ENCODE peak calls at places on chromosome 2, in six cellular contexts. L, F, Z, Y, I and E are unnamed samples.
A peak's percentile ranks its signal among the peaks of the same experiment; 100 is the strongest.

GRCh38 chr2:194424683-194425209 is 1232.3 kb upstream of the SLC39A10 start:
- DNase-seq in F (no peak), I (no peak), L (no peak), Y (no peak), Z (no peak), E (no peak)

GRCh38 chr2:42095923-42096408 is 48.1 kb downstream of the PKDCC start:
- DNase-seq in Y (peak; percentile 86), I (peak; percentile 80), F (peak; percentile 84), L (peak; percentile 77), Z (peak; percentile 87), E (peak; percentile 81)

GRCh38 chr2:211867845-211868361 is 670.7 kb downstream of the ERBB4 start:
- DNase-seq in L (no peak), I (no peak), Z (no peak), F (peak; percentile 2), Y (peak; percentile 54), E (peak; percentile 34)

GRCh38 chr2:241199286-241199685 is 10.8 kb downstream of the ANO7 start:
- DNase-seq in Y (no peak), Z (no peak), F (no peak), L (no peak), I (no peak), E (no peak)

GRCh38 chr2:10007921-10008808 is 35.2 kb upstream of the KLF11 start:
- DNase-seq in F (peak; percentile 23), Z (no peak), Y (no peak), I (no peak), L (no peak), E (no peak)

GRCh38 chr2:144370937-144371584 is 148.9 kb downstream of the ZEB2 start:
- DNase-seq in L (no peak), Y (no peak), I (no peak), Z (no peak), F (no peak), E (peak; percentile 46)

GRCh38 chr2:27369471-27370025 is 590 bp downstream of the EIF2B4 start:
- DNase-seq in Y (peak; percentile 54), L (peak; percentile 84), I (no peak), F (peak; percentile 81), Z (no peak), E (no peak)

GRCh38 chr2:199488772-199489400 is 31.1 kb upstream of the SATB2 start:
- DNase-seq in L (peak; percentile 92), I (peak; percentile 75), Z (peak; percentile 73), Y (peak; percentile 78), F (peak; percentile 70), E (peak; percentile 46)

GRCh38 chr2:236164201-236164982 is 3.8 kb downstream of the GBX2 start:
- DNase-seq in F (peak; percentile 51), I (no peak), L (peak; percentile 75), Z (no peak), Y (no peak), E (no peak)

GRCh38 chr2:66509326-66509811 is 74.4 kb downstream of the MEIS1 start:
- DNase-seq in Z (no peak), F (peak; percentile 40), Y (peak; percentile 66), I (no peak), L (peak; percentile 38), E (no peak)

GRCh38 chr2:8827729-8828128 is 9.7 kb downstream of the KIDINS220 start:
- DNase-seq in Z (no peak), F (no peak), L (peak; percentile 12), Y (no peak), I (no peak), E (no peak)

GRCh38 chr2:174446531-174446930 is 40.3 kb downstream of the GPR155 start:
- DNase-seq in Z (no peak), L (no peak), I (no peak), Y (no peak), F (no peak), E (no peak)

GRCh38 chr2:118670868-118671267 is 176.6 kb downstream of the EN1 start:
- DNase-seq in I (no peak), F (peak; percentile 73), L (no peak), Y (no peak), Z (peak; percentile 24), E (no peak)

GRCh38 chr2:53969285-53970094 is 1.3 kb downstream of the PSME4 start:
- DNase-seq in L (no peak), Y (peak; percentile 92), I (peak; percentile 41), F (peak; percentile 86), Z (peak; percentile 58), E (peak; percentile 40)

GRCh38 chr2:44620189-44620990 is 258.6 kb downstream of the CAMKMT start:
- DNase-seq in F (peak; percentile 20), Y (peak; percentile 28), I (no peak), Z (no peak), L (no peak), E (no peak)

GRCh38 chr2:111919362-111919761 is 21.0 kb downstream of the MERTK start:
- DNase-seq in F (peak; percentile 21), L (peak; percentile 68), Z (no peak), I (no peak), Y (no peak), E (no peak)

GRCh38 chr2:165425556-165425955 is 43.9 kb upstream of the CSRNP3 start:
- DNase-seq in L (no peak), Y (peak; percentile 59), F (no peak), Z (no peak), I (no peak), E (no peak)

GRCh38 chr2:144431384-144431783 is 88.5 kb downstream of the ZEB2 start:
- DNase-seq in I (peak; percentile 45), Z (no peak), Y (no peak), F (no peak), L (peak; percentile 60), E (peak; percentile 64)

GRCh38 chr2:20491739-20492531 is 45.1 kb downstream of the RHOB start:
- DNase-seq in I (no peak), F (no peak), L (no peak), Y (no peak), Z (peak; percentile 66), E (no peak)

GRCh38 chr2:33911327-33911726 is 312.2 kb upstream of the FAM98A start:
- DNase-seq in Z (no peak), F (no peak), Y (no peak), I (no peak), L (no peak), E (peak; percentile 67)

GRCh38 chr2:218125626-218126080 is at the start of gene CXCR2:
- DNase-seq in I (no peak), Z (no peak), F (no peak), Y (no peak), L (peak; percentile 47), E (no peak)

GRCh38 chr2:134314656-134315377 is 60.9 kb downstream of the MGAT5 start:
- DNase-seq in F (no peak), L (no peak), I (no peak), Y (no peak), Z (no peak), E (no peak)

GRCh38 chr2:146874260-146874658 is 970.6 kb upstream of the ACVR2A start:
- DNase-seq in L (no peak), Z (no peak), I (no peak), F (peak; percentile 46), Y (peak; percentile 98), E (peak; percentile 65)

GRCh38 chr2:113268621-113269360 is 9.9 kb downstream of the PAX8 start:
- DNase-seq in L (no peak), Y (no peak), I (no peak), F (no peak), Z (no peak), E (no peak)

GRCh38 chr2:46836295-46837111 is 79.1 kb downstream of the MCFD2 start:
- DNase-seq in I (no peak), L (no peak), Z (no peak), F (peak; percentile 55), Y (peak; percentile 55), E (no peak)

GRCh38 chr2:128535928-128536327 is 217.3 kb upstream of the HS6ST1 start:
- DNase-seq in F (peak; percentile 92), Y (peak; percentile 59), L (no peak), I (no peak), Z (no peak), E (no peak)

GRCh38 chr2:163735692-163736432 is at the start of gene FIGN:
- DNase-seq in I (no peak), L (peak; percentile 87), Z (peak; percentile 86), F (peak; percentile 91), Y (peak; percentile 76), E (peak; percentile 59)

GRCh38 chr2:2174956-2175355 is 156.1 kb downstream of the MYT1L start:
- DNase-seq in F (no peak), L (peak; percentile 21), Z (no peak), I (no peak), Y (no peak), E (no peak)

GRCh38 chr2:27854224-27854623 is 36.0 kb downstream of the RBKS start:
- DNase-seq in I (no peak), Z (no peak), Y (no peak), L (no peak), F (no peak), E (no peak)

GRCh38 chr2:24926602-24927252 is 6.7 kb upstream of the ADCY3 start:
- DNase-seq in Z (no peak), I (no peak), L (peak; percentile 77), F (peak; percentile 79), Y (no peak), E (no peak)

GRCh38 chr2:42086500-42086953 is 38.7 kb downstream of the PKDCC start:
- DNase-seq in F (peak; percentile 75), I (peak; percentile 52), L (peak; percentile 85), Z (peak; percentile 70), Y (peak; percentile 83), E (peak; percentile 55)

GRCh38 chr2:68345129-68345875 is 19.8 kb upstream of the PLEK start:
- DNase-seq in F (no peak), I (no peak), Z (no peak), Y (no peak), L (no peak), E (no peak)
- TF ChIP-seq EZH2phosphoT487 in F (no peak), I (no peak), Z (no peak), Y (no peak), L (no peak), E (no peak)

DNA sequence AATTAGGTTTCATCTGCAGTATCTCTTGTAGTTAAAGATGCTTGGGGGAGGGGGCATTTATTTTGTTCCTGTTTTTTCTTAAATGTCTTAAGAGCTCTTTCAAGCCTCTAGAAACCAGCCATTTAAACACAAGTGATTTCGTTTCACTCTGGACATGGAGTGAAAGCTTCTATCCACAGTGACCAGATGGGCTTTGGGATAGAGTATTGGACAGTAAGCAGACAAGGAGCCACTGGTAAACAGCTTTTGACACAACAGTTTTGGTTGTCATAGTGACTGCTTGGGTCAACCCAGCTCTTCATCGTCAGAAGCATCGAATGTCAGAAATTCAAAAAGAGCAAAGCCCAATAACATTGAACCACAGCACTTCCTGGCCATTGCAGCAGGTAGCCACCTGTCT is 4.9 kb downstream of the QPCT start:
- DNase-seq in L (peak; percentile 66), Y (no peak), I (peak; percentile 52), F (peak; percentile 46), Z (no peak), E (peak; percentile 92)
- H3K4me2 ChIP-seq in L (peak overlapping the region; percentile 57), Y (no peak overlapping the region), I (peak overlapping the region; percentile 65), F (peak overlapping the region; percentile 27), Z (no peak overlapping the region), E (peak overlapping the region; percentile 76)

DNA sequence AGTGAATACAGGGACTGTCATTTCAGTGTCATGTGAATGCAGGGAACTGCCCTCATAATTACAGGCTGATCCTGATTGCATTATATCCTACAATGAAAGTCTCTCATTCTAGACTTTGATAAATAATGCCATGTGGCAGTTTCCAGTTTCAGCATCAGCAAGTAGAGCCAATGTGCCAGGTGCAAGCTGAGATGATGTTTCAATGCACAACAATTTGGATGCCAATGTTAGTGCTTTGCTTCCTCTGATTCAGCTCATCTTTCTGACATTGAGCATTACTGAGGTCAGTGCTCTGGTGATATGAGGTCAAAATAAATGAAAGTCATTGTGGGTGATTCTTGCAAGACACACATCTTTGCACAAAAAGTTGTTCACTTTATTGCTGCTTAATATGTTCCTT is 63.7 kb upstream of the TFPI start:
- DNase-seq in Z (no peak), Y (no peak), I (no peak), L (no peak), F (no peak), E (peak; percentile 60)
- H3K4me1 ChIP-seq in Z (no peaks in the 10 kb centered on the region), Y (no peaks in the 10 kb centered on the region), I (no peaks in the 10 kb centered on the region), L (peaks cover 59% of the 10 kb centered on the region), F (no peaks in the 10 kb centered on the region), E (peaks cover 5% of the 10 kb centered on the region)

GRCh38 chr2:105327690-105328089 is 1.8 kb downstream of the TGFBRAP1 start:
- DNase-seq in F (no peak), Y (peak; percentile 43), L (no peak), I (no peak), Z (no peak), E (no peak)
- TF ChIP-seq EZH2phosphoT487 in F (no peak), Y (no peak), L (no peak), I (no peak), Z (no peak), E (no peak)